ENCODE peak calls at places on chromosomes 11 and 22, in six cellular contexts. G, L, O, P, B and T are unnamed samples.

GRCh38 chr11:86761978-86762377 is 38.4 kb upstream of the PRSS23 start:
- DNase-seq in G (no peak), L (no peak), O (no peak), P (no peak), B (no peak), T (no peak)

GRCh38 chr11:2703487-2704141 is 3.8 kb upstream of the KCNQ1OT1 start:
- DNase-seq in G (no peak), L (no peak), O (peak), P (no peak), B (no peak), T (no peak)

GRCh38 chr22:17411213-17411612 is 42.0 kb downstream of the CECR2 start:
- DNase-seq in G (no peak), L (no peak), O (no peak), P (no peak), B (no peak), T (peak)

GRCh38 chr11:3995307-3995706 is 99.3 kb upstream of the RRM1 start:
- DNase-seq in G (no peak), L (no peak), O (no peak), P (no peak), B (no peak), T (no peak)

GRCh38 chr11:13494051-13494450 is 1.7 kb downstream of the PTH start:
- DNase-seq in G (no peak), L (no peak), O (no peak), P (no peak), B (no peak), T (no peak)

GRCh38 chr11:131691558-131692041 is 321.2 kb downstream of the NTM start:
- DNase-seq in G (no peak), L (no peak), O (no peak), P (peak), B (peak), T (no peak)

GRCh38 chr11:102007567-102008437 is 39.4 kb upstream of the CFAP300 start:
- DNase-seq in G (peak), L (no peak), O (no peak), P (peak), B (peak), T (no peak)

GRCh38 chr22:24706732-24707476 is 67.6 kb downstream of the PIWIL3 start:
- DNase-seq in G (no peak), L (no peak), O (no peak), P (no peak), B (no peak), T (no peak)

GRCh38 chr11:34810107-34810562 is 106.0 kb downstream of the APIP start:
- DNase-seq in G (no peak), L (no peak), O (no peak), P (no peak), B (no peak), T (no peak)

GRCh38 chr11:132072044-132072879 is 701.8 kb downstream of the NTM start:
- DNase-seq in G (no peak), L (no peak), O (no peak), P (peak), B (no peak), T (no peak)

GRCh38 chr11:3822312-3822711 is 14.0 kb downstream of the PGAP2 start:
- DNase-seq in G (no peak), L (no peak), O (no peak), P (no peak), B (no peak), T (no peak)

GRCh38 chr11:123168236-123168635 is 26.8 kb downstream of the CLMP start:
- DNase-seq in G (no peak), L (no peak), O (no peak), P (no peak), B (no peak), T (no peak)

GRCh38 chr11:43894546-43894945 is 13.9 kb downstream of the ALKBH3 start:
- DNase-seq in G (no peak), L (no peak), O (no peak), P (no peak), B (no peak), T (no peak)

GRCh38 chr11:67376873-67377808 is 3.7 kb upstream of the CLCF1 start:
- DNase-seq in G (no peak), L (no peak), O (no peak), P (no peak), B (no peak), T (no peak)

GRCh38 chr22:21104126-21104691 is 58.5 kb downstream of the LRRC74B start:
- DNase-seq in G (no peak), L (no peak), O (no peak), P (no peak), B (no peak), T (no peak)
- TF ChIP-seq CTCF in G (no peak), L (no peak), O (no peak), P (no peak), B (no peak), T (no peak)

GRCh38 chr11:15816996-15817395 is 539.4 kb downstream of the SOX6 start:
- DNase-seq in G (no peak), L (no peak), O (no peak), P (no peak), B (no peak), T (no peak)

GRCh38 chr11:15819679-15820286 is 536.6 kb downstream of the SOX6 start:
- DNase-seq in G (peak), L (peak), O (peak), P (peak), B (peak), T (peak)

GRCh38 chr11:15824060-15824459 is 532.3 kb downstream of the SOX6 start:
- DNase-seq in G (no peak), L (no peak), O (no peak), P (no peak), B (no peak), T (no peak)

GRCh38 chr11:15818132-15818842 is 538.1 kb downstream of the SOX6 start:
- DNase-seq in G (no peak), L (peak), O (no peak), P (no peak), B (peak), T (no peak)

GRCh38 chr11:15821471-15821870 is 534.9 kb downstream of the SOX6 start:
- DNase-seq in G (no peak), L (no peak), O (no peak), P (no peak), B (no peak), T (no peak)
- H3K27ac ChIP-seq in G (no peak), L (no peak), O (no peak), P (no peak), B (no peak), T (no peak)

GRCh38 chr22:19503869-19504268 is 20.3 kb downstream of the CLDN5 start:
- DNase-seq in G (no peak), L (no peak), O (no peak), P (no peak), B (no peak), T (no peak)
- TF ChIP-seq CTCF in G (no peak), L (no peak), O (no peak), P (no peak), B (no peak), T (no peak)

DNA sequence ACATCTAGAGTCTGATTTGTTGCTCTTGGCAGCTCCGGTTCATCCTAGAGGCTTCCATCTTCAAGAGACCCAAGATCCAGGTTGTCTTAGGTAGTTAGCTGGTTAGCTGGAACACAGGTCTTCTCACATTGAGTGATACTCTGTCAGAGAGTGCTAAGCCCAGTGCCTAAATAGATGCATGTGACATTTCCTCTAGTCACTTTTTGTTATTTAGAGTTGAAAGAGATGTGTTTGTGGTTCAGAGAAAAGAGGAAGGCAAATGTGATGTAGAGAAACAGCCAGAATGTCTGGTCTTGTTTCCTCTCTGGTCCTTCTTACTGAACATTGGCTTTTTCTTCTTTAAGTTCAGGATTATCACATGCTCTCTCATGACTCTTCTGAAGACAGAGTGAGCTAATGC is 75.2 kb downstream of the SWAP70 start:
- DNase-seq in G (no peak), L (no peak), O (no peak), P (no peak), B (no peak), T (no peak)
- H3K27ac ChIP-seq in G (peak), L (peak), O (peak), P (no peak), B (no peak), T (peak)

GRCh38 chr11:71251761-71252433 is 480 bp downstream of the SHANK2 start:
- DNase-seq in G (peak), L (no peak), O (no peak), P (peak), B (peak), T (no peak)
- TF ChIP-seq CTCF in G (peak), L (no peak), O (peak), P (peak), B (no peak), T (peak)

GRCh38 chr11:57597971-57598830 is 716 bp downstream of the SERPING1 start:
- DNase-seq in G (peak), L (peak), O (peak), P (no peak), B (peak), T (no peak)

GRCh38 chr11:57598831-57599155 is 1.3 kb downstream of the SERPING1 start:
- DNase-seq in G (no peak), L (no peak), O (no peak), P (no peak), B (no peak), T (no peak)

GRCh38 chr11:57601297-57601696 is 3.8 kb downstream of the SERPING1 start:
- DNase-seq in G (no peak), L (no peak), O (no peak), P (no peak), B (no peak), T (no peak)

GRCh38 chr11:57597461-57597892 is at the start of gene SERPING1:
- DNase-seq in G (peak), L (peak), O (peak), P (no peak), B (peak), T (peak)

GRCh38 chr11:57599381-57599780 is 1.9 kb downstream of the SERPING1 start:
- DNase-seq in G (no peak), L (no peak), O (no peak), P (no peak), B (no peak), T (no peak)
- H3K27ac ChIP-seq in G (peak), L (peak), O (peak), P (no peak), B (no peak), T (no peak)